ENCODE peak calls at places on chromosome 19, in seven cellular contexts. One of them, this sample, is unnamed.

GRCh38 chr19:35556025-35556590 is 7.3 kb downstream of the ATP4A start:
- DNase-seq in AG20443: no peak
- DNase-seq in activated CD4-positive, alpha-beta memory T cell treated with anti-CD3 and anti-CD28 coated beads, Interleukin-2, amount 10 ng/mL, durations not matched to agents 7 days and 5 days: no peak
- DNase-seq in activated CD8-positive, alpha-beta memory T cell treated with anti-CD3 and anti-CD28 coated beads for 48 hours: no peak
- DNase-seq in germinal center: no peak
- DNase-seq in neural progenitor cell: no peak
- DNase-seq in stimulated activated CD4-positive, alpha-beta T cell treated with anti-CD3 and anti-CD28 coated beads, Interleukin-4, amount 100 ng/mL, for 1 hour: no peak
- DNase-seq in this sample: no peak

GRCh38 chr19:57947088-57947418 is 453 bp downstream of the ZNF256 start:
- DNase-seq in germinal center: no peak
- DNase-seq in stimulated activated CD4-positive, alpha-beta T cell treated with anti-CD3 and anti-CD28 coated beads, Interleukin-4, amount 100 ng/mL, for 1 hour: no peak
- DNase-seq in AG20443: no peak
- DNase-seq in neural progenitor cell: no peak
- DNase-seq in activated CD4-positive, alpha-beta memory T cell treated with anti-CD3 and anti-CD28 coated beads, Interleukin-2, amount 10 ng/mL, durations not matched to agents 7 days and 5 days: no peak
- DNase-seq in activated CD8-positive, alpha-beta memory T cell treated with anti-CD3 and anti-CD28 coated beads for 48 hours: no peak
- DNase-seq in this sample: no peak

GRCh38 chr19:10603873-10604459 is 16.9 kb upstream of the AP1M2 start:
- DNase-seq in activated CD4-positive, alpha-beta memory T cell treated with anti-CD3 and anti-CD28 coated beads, Interleukin-2, amount 10 ng/mL, durations not matched to agents 7 days and 5 days: peak
- DNase-seq in AG20443: no peak
- DNase-seq in germinal center: peak
- DNase-seq in activated CD8-positive, alpha-beta memory T cell treated with anti-CD3 and anti-CD28 coated beads for 48 hours: no peak
- DNase-seq in neural progenitor cell: peak
- DNase-seq in stimulated activated CD4-positive, alpha-beta T cell treated with anti-CD3 and anti-CD28 coated beads, Interleukin-4, amount 100 ng/mL, for 1 hour: peak
- DNase-seq in this sample: no peak

GRCh38 chr19:41537789-41538188 is 38.2 kb upstream of the CEACAM21 start:
- DNase-seq in activated CD8-positive, alpha-beta memory T cell treated with anti-CD3 and anti-CD28 coated beads for 48 hours: no peak
- DNase-seq in stimulated activated CD4-positive, alpha-beta T cell treated with anti-CD3 and anti-CD28 coated beads, Interleukin-4, amount 100 ng/mL, for 1 hour: no peak
- DNase-seq in activated CD4-positive, alpha-beta memory T cell treated with anti-CD3 and anti-CD28 coated beads, Interleukin-2, amount 10 ng/mL, durations not matched to agents 7 days and 5 days: no peak
- DNase-seq in neural progenitor cell: no peak
- DNase-seq in germinal center: no peak
- DNase-seq in AG20443: no peak
- DNase-seq in this sample: no peak

GRCh38 chr19:12801466-12802266 is at the start of the genes PRDX2 and THSD8:
- DNase-seq in AG20443: peak
- DNase-seq in activated CD4-positive, alpha-beta memory T cell treated with anti-CD3 and anti-CD28 coated beads, Interleukin-2, amount 10 ng/mL, durations not matched to agents 7 days and 5 days: peak
- DNase-seq in stimulated activated CD4-positive, alpha-beta T cell treated with anti-CD3 and anti-CD28 coated beads, Interleukin-4, amount 100 ng/mL, for 1 hour: peak
- DNase-seq in germinal center: peak
- DNase-seq in activated CD8-positive, alpha-beta memory T cell treated with anti-CD3 and anti-CD28 coated beads for 48 hours: no peak
- DNase-seq in neural progenitor cell: peak
- DNase-seq in this sample: no peak

GRCh38 chr19:581399-582111 is 8.1 kb upstream of the HCN2 start:
- DNase-seq in neural progenitor cell: no peak
- DNase-seq in activated CD4-positive, alpha-beta memory T cell treated with anti-CD3 and anti-CD28 coated beads, Interleukin-2, amount 10 ng/mL, durations not matched to agents 7 days and 5 days: no peak
- DNase-seq in AG20443: no peak
- DNase-seq in stimulated activated CD4-positive, alpha-beta T cell treated with anti-CD3 and anti-CD28 coated beads, Interleukin-4, amount 100 ng/mL, for 1 hour: no peak
- DNase-seq in activated CD8-positive, alpha-beta memory T cell treated with anti-CD3 and anti-CD28 coated beads for 48 hours: no peak
- DNase-seq in germinal center: no peak
- DNase-seq in this sample: no peak

GRCh38 chr19:49570138-49570856 is 10.1 kb downstream of the NOSIP start:
- DNase-seq in activated CD8-positive, alpha-beta memory T cell treated with anti-CD3 and anti-CD28 coated beads for 48 hours: no peak
- DNase-seq in germinal center: peak
- DNase-seq in neural progenitor cell: peak
- DNase-seq in activated CD4-positive, alpha-beta memory T cell treated with anti-CD3 and anti-CD28 coated beads, Interleukin-2, amount 10 ng/mL, durations not matched to agents 7 days and 5 days: peak
- DNase-seq in AG20443: peak
- DNase-seq in stimulated activated CD4-positive, alpha-beta T cell treated with anti-CD3 and anti-CD28 coated beads, Interleukin-4, amount 100 ng/mL, for 1 hour: peak
- DNase-seq in this sample: peak

GRCh38 chr19:1525343-1525742 is 1.5 kb downstream of the PLK5 start:
- DNase-seq in neural progenitor cell: no peak
- DNase-seq in activated CD4-positive, alpha-beta memory T cell treated with anti-CD3 and anti-CD28 coated beads, Interleukin-2, amount 10 ng/mL, durations not matched to agents 7 days and 5 days: no peak
- DNase-seq in AG20443: no peak
- DNase-seq in activated CD8-positive, alpha-beta memory T cell treated with anti-CD3 and anti-CD28 coated beads for 48 hours: no peak
- DNase-seq in germinal center: no peak
- DNase-seq in stimulated activated CD4-positive, alpha-beta T cell treated with anti-CD3 and anti-CD28 coated beads, Interleukin-4, amount 100 ng/mL, for 1 hour: no peak
- DNase-seq in this sample: no peak

GRCh38 chr19:46863818-46864629 is 3.2 kb downstream of the ARHGAP35 start:
- DNase-seq in neural progenitor cell: peak
- DNase-seq in activated CD4-positive, alpha-beta memory T cell treated with anti-CD3 and anti-CD28 coated beads, Interleukin-2, amount 10 ng/mL, durations not matched to agents 7 days and 5 days: no peak
- DNase-seq in germinal center: no peak
- DNase-seq in AG20443: peak
- DNase-seq in activated CD8-positive, alpha-beta memory T cell treated with anti-CD3 and anti-CD28 coated beads for 48 hours: no peak
- DNase-seq in stimulated activated CD4-positive, alpha-beta T cell treated with anti-CD3 and anti-CD28 coated beads, Interleukin-4, amount 100 ng/mL, for 1 hour: no peak
- DNase-seq in this sample: no peak

GRCh38 chr19:46716672-46717033 is 261 bp downstream of the PRKD2 start:
- DNase-seq in stimulated activated CD4-positive, alpha-beta T cell treated with anti-CD3 and anti-CD28 coated beads, Interleukin-4, amount 100 ng/mL, for 1 hour: no peak
- DNase-seq in activated CD4-positive, alpha-beta memory T cell treated with anti-CD3 and anti-CD28 coated beads, Interleukin-2, amount 10 ng/mL, durations not matched to agents 7 days and 5 days: no peak
- DNase-seq in neural progenitor cell: peak
- DNase-seq in activated CD8-positive, alpha-beta memory T cell treated with anti-CD3 and anti-CD28 coated beads for 48 hours: no peak
- DNase-seq in AG20443: peak
- DNase-seq in germinal center: no peak
- DNase-seq in this sample: no peak

GRCh38 chr19:47305309-47305751 is 4.3 kb upstream of the C5AR1 start:
- DNase-seq in neural progenitor cell: peak
- DNase-seq in stimulated activated CD4-positive, alpha-beta T cell treated with anti-CD3 and anti-CD28 coated beads, Interleukin-4, amount 100 ng/mL, for 1 hour: peak
- DNase-seq in activated CD4-positive, alpha-beta memory T cell treated with anti-CD3 and anti-CD28 coated beads, Interleukin-2, amount 10 ng/mL, durations not matched to agents 7 days and 5 days: peak
- DNase-seq in germinal center: peak
- DNase-seq in AG20443: peak
- DNase-seq in activated CD8-positive, alpha-beta memory T cell treated with anti-CD3 and anti-CD28 coated beads for 48 hours: peak
- DNase-seq in this sample: no peak

GRCh38 chr19:17020823-17021222 is 5.8 kb downstream of the CPAMD8 start:
- DNase-seq in stimulated activated CD4-positive, alpha-beta T cell treated with anti-CD3 and anti-CD28 coated beads, Interleukin-4, amount 100 ng/mL, for 1 hour: no peak
- DNase-seq in activated CD4-positive, alpha-beta memory T cell treated with anti-CD3 and anti-CD28 coated beads, Interleukin-2, amount 10 ng/mL, durations not matched to agents 7 days and 5 days: no peak
- DNase-seq in neural progenitor cell: no peak
- DNase-seq in activated CD8-positive, alpha-beta memory T cell treated with anti-CD3 and anti-CD28 coated beads for 48 hours: no peak
- DNase-seq in AG20443: no peak
- DNase-seq in germinal center: no peak
- DNase-seq in this sample: no peak

GRCh38 chr19:33448159-33448516 is 73.5 kb downstream of the PEPD start:
- DNase-seq in activated CD4-positive, alpha-beta memory T cell treated with anti-CD3 and anti-CD28 coated beads, Interleukin-2, amount 10 ng/mL, durations not matched to agents 7 days and 5 days: no peak
- DNase-seq in stimulated activated CD4-positive, alpha-beta T cell treated with anti-CD3 and anti-CD28 coated beads, Interleukin-4, amount 100 ng/mL, for 1 hour: no peak
- DNase-seq in activated CD8-positive, alpha-beta memory T cell treated with anti-CD3 and anti-CD28 coated beads for 48 hours: no peak
- DNase-seq in AG20443: no peak
- DNase-seq in neural progenitor cell: no peak
- DNase-seq in germinal center: no peak
- DNase-seq in this sample: no peak

GRCh38 chr19:12769689-12770088 is 5.7 kb downstream of the HOOK2 start:
- DNase-seq in germinal center: peak
- DNase-seq in stimulated activated CD4-positive, alpha-beta T cell treated with anti-CD3 and anti-CD28 coated beads, Interleukin-4, amount 100 ng/mL, for 1 hour: peak
- DNase-seq in activated CD4-positive, alpha-beta memory T cell treated with anti-CD3 and anti-CD28 coated beads, Interleukin-2, amount 10 ng/mL, durations not matched to agents 7 days and 5 days: peak
- DNase-seq in neural progenitor cell: peak
- DNase-seq in activated CD8-positive, alpha-beta memory T cell treated with anti-CD3 and anti-CD28 coated beads for 48 hours: no peak
- DNase-seq in AG20443: no peak
- DNase-seq in this sample: no peak

GRCh38 chr19:3375221-3376088 is 9.1 kb downstream of the NFIC start:
- DNase-seq in stimulated activated CD4-positive, alpha-beta T cell treated with anti-CD3 and anti-CD28 coated beads, Interleukin-4, amount 100 ng/mL, for 1 hour: no peak
- DNase-seq in AG20443: no peak
- DNase-seq in neural progenitor cell: no peak
- DNase-seq in activated CD8-positive, alpha-beta memory T cell treated with anti-CD3 and anti-CD28 coated beads for 48 hours: no peak
- DNase-seq in activated CD4-positive, alpha-beta memory T cell treated with anti-CD3 and anti-CD28 coated beads, Interleukin-2, amount 10 ng/mL, durations not matched to agents 7 days and 5 days: no peak
- DNase-seq in germinal center: no peak
- DNase-seq in this sample: no peak

GRCh38 chr19:45670670-45671453 is 2.8 kb downstream of the GIPR start:
- DNase-seq in stimulated activated CD4-positive, alpha-beta T cell treated with anti-CD3 and anti-CD28 coated beads, Interleukin-4, amount 100 ng/mL, for 1 hour: peak
- DNase-seq in neural progenitor cell: peak
- DNase-seq in activated CD4-positive, alpha-beta memory T cell treated with anti-CD3 and anti-CD28 coated beads, Interleukin-2, amount 10 ng/mL, durations not matched to agents 7 days and 5 days: peak
- DNase-seq in germinal center: peak
- DNase-seq in activated CD8-positive, alpha-beta memory T cell treated with anti-CD3 and anti-CD28 coated beads for 48 hours: peak
- DNase-seq in AG20443: peak
- DNase-seq in this sample: peak

GRCh38 chr19:50696065-50696425 is 23.6 kb downstream of the SHANK1 start:
- DNase-seq in AG20443: no peak
- DNase-seq in stimulated activated CD4-positive, alpha-beta T cell treated with anti-CD3 and anti-CD28 coated beads, Interleukin-4, amount 100 ng/mL, for 1 hour: no peak
- DNase-seq in activated CD8-positive, alpha-beta memory T cell treated with anti-CD3 and anti-CD28 coated beads for 48 hours: no peak
- DNase-seq in germinal center: no peak
- DNase-seq in activated CD4-positive, alpha-beta memory T cell treated with anti-CD3 and anti-CD28 coated beads, Interleukin-2, amount 10 ng/mL, durations not matched to agents 7 days and 5 days: no peak
- DNase-seq in neural progenitor cell: no peak
- DNase-seq in this sample: no peak

GRCh38 chr19:34733266-34733825 is 697 bp upstream of the ZNF181 start:
- DNase-seq in activated CD8-positive, alpha-beta memory T cell treated with anti-CD3 and anti-CD28 coated beads for 48 hours: no peak
- DNase-seq in neural progenitor cell: peak
- DNase-seq in germinal center: no peak
- DNase-seq in activated CD4-positive, alpha-beta memory T cell treated with anti-CD3 and anti-CD28 coated beads, Interleukin-2, amount 10 ng/mL, durations not matched to agents 7 days and 5 days: no peak
- DNase-seq in AG20443: no peak
- DNase-seq in stimulated activated CD4-positive, alpha-beta T cell treated with anti-CD3 and anti-CD28 coated beads, Interleukin-4, amount 100 ng/mL, for 1 hour: no peak
- DNase-seq in this sample: no peak

GRCh38 chr19:45514376-45515051 is 7.2 kb downstream of the VASP start:
- DNase-seq in AG20443: no peak
- DNase-seq in activated CD4-positive, alpha-beta memory T cell treated with anti-CD3 and anti-CD28 coated beads, Interleukin-2, amount 10 ng/mL, durations not matched to agents 7 days and 5 days: no peak
- DNase-seq in activated CD8-positive, alpha-beta memory T cell treated with anti-CD3 and anti-CD28 coated beads for 48 hours: no peak
- DNase-seq in germinal center: no peak
- DNase-seq in neural progenitor cell: no peak
- DNase-seq in stimulated activated CD4-positive, alpha-beta T cell treated with anti-CD3 and anti-CD28 coated beads, Interleukin-4, amount 100 ng/mL, for 1 hour: no peak
- DNase-seq in this sample: no peak

GRCh38 chr19:55137915-55138314 is 11.1 kb downstream of the TNNT1 start:
- DNase-seq in neural progenitor cell: no peak
- DNase-seq in germinal center: no peak
- DNase-seq in AG20443: no peak
- DNase-seq in activated CD8-positive, alpha-beta memory T cell treated with anti-CD3 and anti-CD28 coated beads for 48 hours: no peak
- DNase-seq in activated CD4-positive, alpha-beta memory T cell treated with anti-CD3 and anti-CD28 coated beads, Interleukin-2, amount 10 ng/mL, durations not matched to agents 7 days and 5 days: no peak
- DNase-seq in stimulated activated CD4-positive, alpha-beta T cell treated with anti-CD3 and anti-CD28 coated beads, Interleukin-4, amount 100 ng/mL, for 1 hour: no peak
- DNase-seq in this sample: no peak

GRCh38 chr19:36006955-36007354 is 1.7 kb downstream of the SYNE4 start:
- DNase-seq in activated CD8-positive, alpha-beta memory T cell treated with anti-CD3 and anti-CD28 coated beads for 48 hours: no peak
- DNase-seq in germinal center: no peak
- DNase-seq in activated CD4-positive, alpha-beta memory T cell treated with anti-CD3 and anti-CD28 coated beads, Interleukin-2, amount 10 ng/mL, durations not matched to agents 7 days and 5 days: no peak
- DNase-seq in AG20443: no peak
- DNase-seq in stimulated activated CD4-positive, alpha-beta T cell treated with anti-CD3 and anti-CD28 coated beads, Interleukin-4, amount 100 ng/mL, for 1 hour: no peak
- DNase-seq in neural progenitor cell: no peak
- DNase-seq in this sample: no peak

GRCh38 chr19:35748106-35749020 is at the start of gene LIN37:
- DNase-seq in neural progenitor cell: peak
- DNase-seq in activated CD8-positive, alpha-beta memory T cell treated with anti-CD3 and anti-CD28 coated beads for 48 hours: peak
- DNase-seq in stimulated activated CD4-positive, alpha-beta T cell treated with anti-CD3 and anti-CD28 coated beads, Interleukin-4, amount 100 ng/mL, for 1 hour: peak
- DNase-seq in germinal center: peak
- DNase-seq in activated CD4-positive, alpha-beta memory T cell treated with anti-CD3 and anti-CD28 coated beads, Interleukin-2, amount 10 ng/mL, durations not matched to agents 7 days and 5 days: peak
- DNase-seq in AG20443: peak
- DNase-seq in this sample: peak

GRCh38 chr19:17069249-17069648 is 6.0 kb downstream of the HAUS8 start:
- DNase-seq in germinal center: no peak
- DNase-seq in AG20443: no peak
- DNase-seq in activated CD8-positive, alpha-beta memory T cell treated with anti-CD3 and anti-CD28 coated beads for 48 hours: no peak
- DNase-seq in activated CD4-positive, alpha-beta memory T cell treated with anti-CD3 and anti-CD28 coated beads, Interleukin-2, amount 10 ng/mL, durations not matched to agents 7 days and 5 days: no peak
- DNase-seq in stimulated activated CD4-positive, alpha-beta T cell treated with anti-CD3 and anti-CD28 coated beads, Interleukin-4, amount 100 ng/mL, for 1 hour: no peak
- DNase-seq in neural progenitor cell: no peak
- DNase-seq in this sample: no peak

GRCh38 chr19:52689804-52690394 is 44.9 kb downstream of the ZNF611 start:
- DNase-seq in activated CD4-positive, alpha-beta memory T cell treated with anti-CD3 and anti-CD28 coated beads, Interleukin-2, amount 10 ng/mL, durations not matched to agents 7 days and 5 days: peak
- DNase-seq in activated CD8-positive, alpha-beta memory T cell treated with anti-CD3 and anti-CD28 coated beads for 48 hours: peak
- DNase-seq in germinal center: no peak
- DNase-seq in neural progenitor cell: peak
- DNase-seq in stimulated activated CD4-positive, alpha-beta T cell treated with anti-CD3 and anti-CD28 coated beads, Interleukin-4, amount 100 ng/mL, for 1 hour: peak
- DNase-seq in AG20443: peak
- DNase-seq in this sample: peak

GRCh38 chr19:38900220-38900629 is 456 bp downstream of the NFKBIB start:
- DNase-seq in germinal center: no peak
- DNase-seq in activated CD4-positive, alpha-beta memory T cell treated with anti-CD3 and anti-CD28 coated beads, Interleukin-2, amount 10 ng/mL, durations not matched to agents 7 days and 5 days: no peak
- DNase-seq in AG20443: no peak
- DNase-seq in stimulated activated CD4-positive, alpha-beta T cell treated with anti-CD3 and anti-CD28 coated beads, Interleukin-4, amount 100 ng/mL, for 1 hour: no peak
- DNase-seq in neural progenitor cell: no peak
- DNase-seq in activated CD8-positive, alpha-beta memory T cell treated with anti-CD3 and anti-CD28 coated beads for 48 hours: no peak
- DNase-seq in this sample: no peak

GRCh38 chr19:38657633-38658222 is 10.3 kb downstream of the ACTN4 start:
- DNase-seq in AG20443: peak
- DNase-seq in neural progenitor cell: peak
- DNase-seq in stimulated activated CD4-positive, alpha-beta T cell treated with anti-CD3 and anti-CD28 coated beads, Interleukin-4, amount 100 ng/mL, for 1 hour: no peak
- DNase-seq in activated CD8-positive, alpha-beta memory T cell treated with anti-CD3 and anti-CD28 coated beads for 48 hours: no peak
- DNase-seq in germinal center: no peak
- DNase-seq in activated CD4-positive, alpha-beta memory T cell treated with anti-CD3 and anti-CD28 coated beads, Interleukin-2, amount 10 ng/mL, durations not matched to agents 7 days and 5 days: no peak
- DNase-seq in this sample: no peak

GRCh38 chr19:55253842-55254624 is 4.8 kb downstream of the PPP6R1 start:
- DNase-seq in neural progenitor cell: no peak
- DNase-seq in germinal center: peak
- DNase-seq in AG20443: no peak
- DNase-seq in activated CD4-positive, alpha-beta memory T cell treated with anti-CD3 and anti-CD28 coated beads, Interleukin-2, amount 10 ng/mL, durations not matched to agents 7 days and 5 days: peak
- DNase-seq in activated CD8-positive, alpha-beta memory T cell treated with anti-CD3 and anti-CD28 coated beads for 48 hours: no peak
- DNase-seq in stimulated activated CD4-positive, alpha-beta T cell treated with anti-CD3 and anti-CD28 coated beads, Interleukin-4, amount 100 ng/mL, for 1 hour: peak
- DNase-seq in this sample: peak

GRCh38 chr19:32199501-32200040 is 145.8 kb upstream of the ZNF507 start:
- DNase-seq in stimulated activated CD4-positive, alpha-beta T cell treated with anti-CD3 and anti-CD28 coated beads, Interleukin-4, amount 100 ng/mL, for 1 hour: no peak
- DNase-seq in activated CD8-positive, alpha-beta memory T cell treated with anti-CD3 and anti-CD28 coated beads for 48 hours: no peak
- DNase-seq in AG20443: no peak
- DNase-seq in activated CD4-positive, alpha-beta memory T cell treated with anti-CD3 and anti-CD28 coated beads, Interleukin-2, amount 10 ng/mL, durations not matched to agents 7 days and 5 days: no peak
- DNase-seq in germinal center: no peak
- DNase-seq in neural progenitor cell: no peak
- DNase-seq in this sample: no peak

GRCh38 chr19:50025022-50025793 is at the start of gene VRK3:
- DNase-seq in activated CD4-positive, alpha-beta memory T cell treated with anti-CD3 and anti-CD28 coated beads, Interleukin-2, amount 10 ng/mL, durations not matched to agents 7 days and 5 days: peak
- DNase-seq in stimulated activated CD4-positive, alpha-beta T cell treated with anti-CD3 and anti-CD28 coated beads, Interleukin-4, amount 100 ng/mL, for 1 hour: peak
- DNase-seq in neural progenitor cell: peak
- DNase-seq in activated CD8-positive, alpha-beta memory T cell treated with anti-CD3 and anti-CD28 coated beads for 48 hours: peak
- DNase-seq in germinal center: peak
- DNase-seq in AG20443: peak
- DNase-seq in this sample: peak

GRCh38 chr19:862529-863304 is 3.3 kb downstream of the CFD start:
- DNase-seq in neural progenitor cell: peak
- DNase-seq in activated CD4-positive, alpha-beta memory T cell treated with anti-CD3 and anti-CD28 coated beads, Interleukin-2, amount 10 ng/mL, durations not matched to agents 7 days and 5 days: peak
- DNase-seq in stimulated activated CD4-positive, alpha-beta T cell treated with anti-CD3 and anti-CD28 coated beads, Interleukin-4, amount 100 ng/mL, for 1 hour: peak
- DNase-seq in AG20443: peak
- DNase-seq in germinal center: peak
- DNase-seq in activated CD8-positive, alpha-beta memory T cell treated with anti-CD3 and anti-CD28 coated beads for 48 hours: peak
- DNase-seq in this sample: peak

GRCh38 chr19:33290956-33291622 is 11.2 kb downstream of the CEBPA start:
- DNase-seq in neural progenitor cell: no peak
- DNase-seq in stimulated activated CD4-positive, alpha-beta T cell treated with anti-CD3 and anti-CD28 coated beads, Interleukin-4, amount 100 ng/mL, for 1 hour: no peak
- DNase-seq in germinal center: no peak
- DNase-seq in activated CD8-positive, alpha-beta memory T cell treated with anti-CD3 and anti-CD28 coated beads for 48 hours: no peak
- DNase-seq in activated CD4-positive, alpha-beta memory T cell treated with anti-CD3 and anti-CD28 coated beads, Interleukin-2, amount 10 ng/mL, durations not matched to agents 7 days and 5 days: no peak
- DNase-seq in AG20443: no peak
- DNase-seq in this sample: no peak

GRCh38 chr19:1618157-1619093 is 13.2 kb upstream of the UQCR11 start:
- DNase-seq in activated CD8-positive, alpha-beta memory T cell treated with anti-CD3 and anti-CD28 coated beads for 48 hours: no peak
- DNase-seq in germinal center: peak
- DNase-seq in neural progenitor cell: peak
- DNase-seq in AG20443: peak
- DNase-seq in stimulated activated CD4-positive, alpha-beta T cell treated with anti-CD3 and anti-CD28 coated beads, Interleukin-4, amount 100 ng/mL, for 1 hour: peak
- DNase-seq in activated CD4-positive, alpha-beta memory T cell treated with anti-CD3 and anti-CD28 coated beads, Interleukin-2, amount 10 ng/mL, durations not matched to agents 7 days and 5 days: peak
- DNase-seq in this sample: peak

GRCh38 chr19:35774274-35775045 is 904 bp upstream of the ARHGAP33 start:
- DNase-seq in stimulated activated CD4-positive, alpha-beta T cell treated with anti-CD3 and anti-CD28 coated beads, Interleukin-4, amount 100 ng/mL, for 1 hour: no peak
- DNase-seq in AG20443: no peak
- DNase-seq in activated CD8-positive, alpha-beta memory T cell treated with anti-CD3 and anti-CD28 coated beads for 48 hours: no peak
- DNase-seq in neural progenitor cell: peak
- DNase-seq in germinal center: no peak
- DNase-seq in activated CD4-positive, alpha-beta memory T cell treated with anti-CD3 and anti-CD28 coated beads, Interleukin-2, amount 10 ng/mL, durations not matched to agents 7 days and 5 days: no peak
- DNase-seq in this sample: no peak

GRCh38 chr19:11261902-11262839 is at the start of gene DOCK6:
- DNase-seq in activated CD4-positive, alpha-beta memory T cell treated with anti-CD3 and anti-CD28 coated beads, Interleukin-2, amount 10 ng/mL, durations not matched to agents 7 days and 5 days: no peak
- DNase-seq in AG20443: peak
- DNase-seq in activated CD8-positive, alpha-beta memory T cell treated with anti-CD3 and anti-CD28 coated beads for 48 hours: no peak
- DNase-seq in stimulated activated CD4-positive, alpha-beta T cell treated with anti-CD3 and anti-CD28 coated beads, Interleukin-4, amount 100 ng/mL, for 1 hour: peak
- DNase-seq in germinal center: peak
- DNase-seq in neural progenitor cell: peak
- DNase-seq in this sample: no peak

GRCh38 chr19:16199275-16199932 is 1.7 kb downstream of the AP1M1 start:
- DNase-seq in germinal center: no peak
- DNase-seq in stimulated activated CD4-positive, alpha-beta T cell treated with anti-CD3 and anti-CD28 coated beads, Interleukin-4, amount 100 ng/mL, for 1 hour: no peak
- DNase-seq in neural progenitor cell: no peak
- DNase-seq in AG20443: no peak
- DNase-seq in activated CD8-positive, alpha-beta memory T cell treated with anti-CD3 and anti-CD28 coated beads for 48 hours: no peak
- DNase-seq in activated CD4-positive, alpha-beta memory T cell treated with anti-CD3 and anti-CD28 coated beads, Interleukin-2, amount 10 ng/mL, durations not matched to agents 7 days and 5 days: no peak
- DNase-seq in this sample: no peak

GRCh38 chr19:1068111-1069001 is 1.4 kb downstream of the ARHGAP45 start:
- DNase-seq in germinal center: peak
- DNase-seq in stimulated activated CD4-positive, alpha-beta T cell treated with anti-CD3 and anti-CD28 coated beads, Interleukin-4, amount 100 ng/mL, for 1 hour: peak
- DNase-seq in AG20443: no peak
- DNase-seq in neural progenitor cell: no peak
- DNase-seq in activated CD4-positive, alpha-beta memory T cell treated with anti-CD3 and anti-CD28 coated beads, Interleukin-2, amount 10 ng/mL, durations not matched to agents 7 days and 5 days: peak
- DNase-seq in activated CD8-positive, alpha-beta memory T cell treated with anti-CD3 and anti-CD28 coated beads for 48 hours: no peak
- DNase-seq in this sample: no peak